ENCODE peak calls at places on chromosome 19, in seven cellular contexts. One of them, this sample, is unnamed.

GRCh38 chr19:51541458-51542357 is 10.2 kb upstream of the SIGLEC6 start:
- DNase-seq in gastrocnemius medialis: no peak
- DNase-seq in SJSA1: peak
- DNase-seq in esophagus squamous epithelium: no peak
- DNase-seq in RWPE1: no peak
- DNase-seq in foreskin keratinocyte: no peak
- DNase-seq in breast epithelium: no peak
- DNase-seq in this sample: no peak

GRCh38 chr19:39613597-39613996 is 11.3 kb downstream of the LGALS13 start:
- DNase-seq in gastrocnemius medialis: no peak
- DNase-seq in SJSA1: no peak
- DNase-seq in esophagus squamous epithelium: no peak
- DNase-seq in RWPE1: no peak
- DNase-seq in foreskin keratinocyte: no peak
- DNase-seq in breast epithelium: no peak
- DNase-seq in this sample: no peak

GRCh38 chr19:41350735-41351338 is 2.9 kb downstream of the TGFB1 start:
- DNase-seq in gastrocnemius medialis: no peak
- DNase-seq in SJSA1: no peak
- DNase-seq in esophagus squamous epithelium: no peak
- DNase-seq in RWPE1: no peak
- DNase-seq in foreskin keratinocyte: peak
- DNase-seq in breast epithelium: no peak
- DNase-seq in this sample: no peak

GRCh38 chr19:16363133-16363851 is 38.7 kb downstream of the KLF2 start:
- DNase-seq in gastrocnemius medialis: no peak
- DNase-seq in SJSA1: no peak
- DNase-seq in esophagus squamous epithelium: no peak
- DNase-seq in RWPE1: peak
- DNase-seq in foreskin keratinocyte: no peak
- DNase-seq in breast epithelium: peak
- DNase-seq in this sample: no peak

GRCh38 chr19:44512326-44513298 is 12.3 kb upstream of the ZNF180 start:
- DNase-seq in gastrocnemius medialis: no peak
- DNase-seq in SJSA1: peak
- DNase-seq in esophagus squamous epithelium: no peak
- DNase-seq in RWPE1: peak
- DNase-seq in foreskin keratinocyte: peak
- DNase-seq in breast epithelium: no peak
- DNase-seq in this sample: peak

GRCh38 chr19:52889931-52890330 is 7.5 kb downstream of the ZNF320 start:
- DNase-seq in gastrocnemius medialis: no peak
- DNase-seq in SJSA1: no peak
- DNase-seq in esophagus squamous epithelium: no peak
- DNase-seq in RWPE1: no peak
- DNase-seq in foreskin keratinocyte: no peak
- DNase-seq in breast epithelium: no peak
- DNase-seq in this sample: no peak

GRCh38 chr19:9796113-9796773 is 22.6 kb downstream of the FBXL12 start:
- DNase-seq in gastrocnemius medialis: peak
- DNase-seq in SJSA1: peak
- DNase-seq in esophagus squamous epithelium: peak
- DNase-seq in RWPE1: peak
- DNase-seq in foreskin keratinocyte: peak
- DNase-seq in breast epithelium: peak
- DNase-seq in this sample: peak

GRCh38 chr19:42038675-42039074 is 31.3 kb downstream of the GRIK5 start:
- DNase-seq in gastrocnemius medialis: peak
- DNase-seq in SJSA1: no peak
- DNase-seq in esophagus squamous epithelium: no peak
- DNase-seq in RWPE1: no peak
- DNase-seq in foreskin keratinocyte: no peak
- DNase-seq in breast epithelium: no peak
- DNase-seq in this sample: no peak

GRCh38 chr19:39203372-39204341 is at the start of gene SYCN:
- DNase-seq in gastrocnemius medialis: no peak
- DNase-seq in SJSA1: no peak
- DNase-seq in esophagus squamous epithelium: no peak
- DNase-seq in RWPE1: no peak
- DNase-seq in foreskin keratinocyte: no peak
- DNase-seq in breast epithelium: no peak
- DNase-seq in this sample: no peak

GRCh38 chr19:13095934-13096890 is 6.4 kb downstream of the LYL1 start:
- DNase-seq in gastrocnemius medialis: no peak
- DNase-seq in SJSA1: no peak
- DNase-seq in esophagus squamous epithelium: no peak
- DNase-seq in RWPE1: no peak
- DNase-seq in foreskin keratinocyte: no peak
- DNase-seq in breast epithelium: no peak
- DNase-seq in this sample: no peak

GRCh38 chr19:531009-531752 is 379 bp upstream of the CDC34 start:
- DNase-seq in gastrocnemius medialis: peak
- DNase-seq in SJSA1: peak
- DNase-seq in esophagus squamous epithelium: no peak
- DNase-seq in RWPE1: peak
- DNase-seq in foreskin keratinocyte: peak
- DNase-seq in breast epithelium: peak
- DNase-seq in this sample: no peak

GRCh38 chr19:34356875-34357274 is 8.1 kb upstream of the GPI start:
- DNase-seq in gastrocnemius medialis: no peak
- DNase-seq in SJSA1: no peak
- DNase-seq in esophagus squamous epithelium: no peak
- DNase-seq in RWPE1: no peak
- DNase-seq in foreskin keratinocyte: no peak
- DNase-seq in breast epithelium: no peak
- DNase-seq in this sample: no peak

GRCh38 chr19:51994048-51994644 is 7.5 kb upstream of the ZNF350 start:
- DNase-seq in gastrocnemius medialis: no peak
- DNase-seq in SJSA1: no peak
- DNase-seq in esophagus squamous epithelium: no peak
- DNase-seq in RWPE1: no peak
- DNase-seq in foreskin keratinocyte: no peak
- DNase-seq in breast epithelium: no peak
- DNase-seq in this sample: no peak

GRCh38 chr19:54030895-54031586 is 32.7 kb downstream of the VSTM1 start:
- DNase-seq in gastrocnemius medialis: no peak
- DNase-seq in SJSA1: no peak
- DNase-seq in esophagus squamous epithelium: no peak
- DNase-seq in RWPE1: no peak
- DNase-seq in foreskin keratinocyte: no peak
- DNase-seq in breast epithelium: no peak
- DNase-seq in this sample: no peak

GRCh38 chr19:51366050-51366998 is at the start of gene ETFB:
- DNase-seq in gastrocnemius medialis: peak
- DNase-seq in SJSA1: peak
- DNase-seq in esophagus squamous epithelium: peak
- DNase-seq in RWPE1: peak
- DNase-seq in foreskin keratinocyte: peak
- DNase-seq in breast epithelium: peak
- DNase-seq in this sample: peak

GRCh38 chr19:38690146-38690545 is 42.7 kb downstream of the ACTN4 start:
- DNase-seq in gastrocnemius medialis: no peak
- DNase-seq in SJSA1: no peak
- DNase-seq in esophagus squamous epithelium: no peak
- DNase-seq in RWPE1: no peak
- DNase-seq in foreskin keratinocyte: no peak
- DNase-seq in breast epithelium: no peak
- DNase-seq in this sample: no peak

GRCh38 chr19:14505488-14506239 is 9.7 kb upstream of the GIPC1 start:
- DNase-seq in gastrocnemius medialis: no peak
- DNase-seq in SJSA1: peak
- DNase-seq in esophagus squamous epithelium: no peak
- DNase-seq in RWPE1: peak
- DNase-seq in foreskin keratinocyte: peak
- DNase-seq in breast epithelium: peak
- DNase-seq in this sample: peak

GRCh38 chr19:36136975-36137686 is 2.7 kb upstream of the CAPNS1 start:
- DNase-seq in gastrocnemius medialis: peak
- DNase-seq in SJSA1: peak
- DNase-seq in esophagus squamous epithelium: no peak
- DNase-seq in RWPE1: peak
- DNase-seq in foreskin keratinocyte: peak
- DNase-seq in breast epithelium: peak
- DNase-seq in this sample: peak

GRCh38 chr19:15584095-15584494 is 30.9 kb upstream of the CYP4F8 start:
- DNase-seq in gastrocnemius medialis: no peak
- DNase-seq in SJSA1: peak
- DNase-seq in esophagus squamous epithelium: no peak
- DNase-seq in RWPE1: no peak
- DNase-seq in foreskin keratinocyte: no peak
- DNase-seq in breast epithelium: no peak
- DNase-seq in this sample: no peak

GRCh38 chr19:43463381-43464088 is 1.9 kb downstream of the LYPD3 start:
- DNase-seq in gastrocnemius medialis: peak
- DNase-seq in SJSA1: peak
- DNase-seq in esophagus squamous epithelium: peak
- DNase-seq in RWPE1: peak
- DNase-seq in foreskin keratinocyte: peak
- DNase-seq in breast epithelium: peak
- DNase-seq in this sample: peak

GRCh38 chr19:11198769-11199469 is 1.6 kb upstream of the KANK2 start:
- DNase-seq in gastrocnemius medialis: no peak
- DNase-seq in SJSA1: no peak
- DNase-seq in esophagus squamous epithelium: no peak
- DNase-seq in RWPE1: no peak
- DNase-seq in foreskin keratinocyte: no peak
- DNase-seq in breast epithelium: no peak
- DNase-seq in this sample: no peak
- H3K27ac ChIP-seq in gastrocnemius medialis: peak
- H3K27ac ChIP-seq in SJSA1: no peak
- H3K27ac ChIP-seq in esophagus squamous epithelium: peak
- H3K27ac ChIP-seq in RWPE1: peak
- H3K27ac ChIP-seq in foreskin keratinocyte: no peak
- H3K27ac ChIP-seq in breast epithelium: peak
- H3K27ac ChIP-seq in this sample: no peak

GRCh38 chr19:47756627-47756929 is 11.2 kb downstream of the NOP53 start:
- DNase-seq in gastrocnemius medialis: no peak
- DNase-seq in SJSA1: no peak
- DNase-seq in esophagus squamous epithelium: no peak
- DNase-seq in RWPE1: no peak
- DNase-seq in foreskin keratinocyte: no peak
- DNase-seq in breast epithelium: no peak
- DNase-seq in this sample: no peak

GRCh38 chr19:47756953-47757608 is 11.7 kb downstream of the NOP53 start:
- DNase-seq in gastrocnemius medialis: no peak
- DNase-seq in SJSA1: no peak
- DNase-seq in esophagus squamous epithelium: no peak
- DNase-seq in RWPE1: no peak
- DNase-seq in foreskin keratinocyte: no peak
- DNase-seq in breast epithelium: no peak
- DNase-seq in this sample: no peak

GRCh38 chr19:47758433-47758784 is 13.1 kb downstream of the NOP53 start:
- DNase-seq in gastrocnemius medialis: no peak
- DNase-seq in SJSA1: no peak
- DNase-seq in esophagus squamous epithelium: no peak
- DNase-seq in RWPE1: no peak
- DNase-seq in foreskin keratinocyte: no peak
- DNase-seq in breast epithelium: no peak
- DNase-seq in this sample: no peak

GRCh38 chr19:47755762-47756626 is 10.6 kb downstream of the NOP53 start:
- DNase-seq in gastrocnemius medialis: no peak
- DNase-seq in SJSA1: no peak
- DNase-seq in esophagus squamous epithelium: no peak
- DNase-seq in RWPE1: no peak
- DNase-seq in foreskin keratinocyte: no peak
- DNase-seq in breast epithelium: no peak
- DNase-seq in this sample: no peak

GRCh38 chr19:47757617-47758432 is 12.5 kb downstream of the NOP53 start:
- DNase-seq in gastrocnemius medialis: no peak
- DNase-seq in SJSA1: no peak
- DNase-seq in esophagus squamous epithelium: no peak
- DNase-seq in RWPE1: no peak
- DNase-seq in foreskin keratinocyte: no peak
- DNase-seq in breast epithelium: no peak
- DNase-seq in this sample: no peak
- H3K27ac ChIP-seq in gastrocnemius medialis: no peak
- H3K27ac ChIP-seq in SJSA1: no peak
- H3K27ac ChIP-seq in esophagus squamous epithelium: no peak
- H3K27ac ChIP-seq in RWPE1: peak
- H3K27ac ChIP-seq in foreskin keratinocyte: no peak
- H3K27ac ChIP-seq in breast epithelium: no peak
- H3K27ac ChIP-seq in this sample: no peak

GRCh38 chr19:21238670-21239069 is 90.5 kb downstream of the ZNF708 start:
- DNase-seq in gastrocnemius medialis: no peak
- DNase-seq in SJSA1: no peak
- DNase-seq in esophagus squamous epithelium: no peak
- DNase-seq in RWPE1: no peak
- DNase-seq in foreskin keratinocyte: no peak
- DNase-seq in breast epithelium: no peak
- DNase-seq in this sample: no peak
- H3K27ac ChIP-seq in gastrocnemius medialis: no peak
- H3K27ac ChIP-seq in SJSA1: no peak
- H3K27ac ChIP-seq in esophagus squamous epithelium: no peak
- H3K27ac ChIP-seq in RWPE1: no peak
- H3K27ac ChIP-seq in foreskin keratinocyte: no peak
- H3K27ac ChIP-seq in breast epithelium: no peak
- H3K27ac ChIP-seq in this sample: no peak

GRCh38 chr19:17469092-17469370 is 1.3 kb upstream of the SLC27A1 start:
- DNase-seq in gastrocnemius medialis: no peak
- DNase-seq in SJSA1: no peak
- DNase-seq in esophagus squamous epithelium: no peak
- DNase-seq in RWPE1: no peak
- DNase-seq in foreskin keratinocyte: no peak
- DNase-seq in breast epithelium: no peak
- DNase-seq in this sample: no peak
- H3K27ac ChIP-seq in gastrocnemius medialis: peak
- H3K27ac ChIP-seq in SJSA1: peak
- H3K27ac ChIP-seq in esophagus squamous epithelium: peak
- H3K27ac ChIP-seq in RWPE1: peak
- H3K27ac ChIP-seq in foreskin keratinocyte: peak
- H3K27ac ChIP-seq in breast epithelium: peak
- H3K27ac ChIP-seq in this sample: peak

GRCh38 chr19:2014081-2014693 is 1.3 kb downstream of the BTBD2 start:
- DNase-seq in gastrocnemius medialis: no peak
- DNase-seq in SJSA1: no peak
- DNase-seq in esophagus squamous epithelium: no peak
- DNase-seq in RWPE1: no peak
- DNase-seq in foreskin keratinocyte: no peak
- DNase-seq in breast epithelium: no peak
- DNase-seq in this sample: no peak
- H3K27ac ChIP-seq in gastrocnemius medialis: peak
- H3K27ac ChIP-seq in SJSA1: no peak
- H3K27ac ChIP-seq in esophagus squamous epithelium: peak
- H3K27ac ChIP-seq in RWPE1: peak
- H3K27ac ChIP-seq in foreskin keratinocyte: no peak
- H3K27ac ChIP-seq in breast epithelium: peak
- H3K27ac ChIP-seq in this sample: no peak

DNA sequence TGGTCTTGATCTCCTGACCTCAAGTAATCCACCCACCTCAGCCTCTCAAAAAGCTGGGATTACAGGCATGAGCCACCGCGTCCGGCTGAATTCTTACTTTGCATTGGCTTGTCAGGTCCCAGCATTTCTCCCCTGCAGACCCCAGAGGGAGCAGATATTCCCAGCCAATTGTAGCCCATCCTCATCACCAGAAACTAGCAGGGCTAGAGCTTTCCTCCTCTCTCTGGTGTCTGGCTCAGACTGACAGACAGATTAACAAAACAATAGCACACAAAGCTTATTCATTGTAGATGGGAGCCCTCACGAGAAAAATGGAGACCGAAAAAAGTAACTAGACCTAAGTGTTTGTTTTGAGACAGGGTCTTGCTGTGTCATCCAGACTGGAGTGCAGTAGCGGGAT is 7.5 kb upstream of the MPV17L2 start:
- DNase-seq in gastrocnemius medialis: no peak
- DNase-seq in SJSA1: no peak
- DNase-seq in esophagus squamous epithelium: no peak
- DNase-seq in RWPE1: no peak
- DNase-seq in foreskin keratinocyte: no peak
- DNase-seq in breast epithelium: no peak
- DNase-seq in this sample: no peak
- H3K27ac ChIP-seq in gastrocnemius medialis: no peak
- H3K27ac ChIP-seq in SJSA1: no peak
- H3K27ac ChIP-seq in esophagus squamous epithelium: no peak
- H3K27ac ChIP-seq in RWPE1: peak
- H3K27ac ChIP-seq in foreskin keratinocyte: no peak
- H3K27ac ChIP-seq in breast epithelium: no peak
- H3K27ac ChIP-seq in this sample: no peak

This sample was measured in epithelial cell of prostate.